ENCODE peak calls at places on chromosomes 4 and X, in four cellular contexts. One of them, this sample, is unnamed.

GRCh38 chrX:112163916-112164315 is 81.3 kb upstream of the TRPC5 start:
- DNase-seq in body of pancreas: no peak
- DNase-seq in ovary: no peak
- DNase-seq in activated B cell treated with CpG ODN at 0.5 μM for 24 hours: no peak
- DNase-seq in this sample: no peak

GRCh38 chr4:177726111-177726510 is 283.9 kb upstream of the AGA start:
- DNase-seq in body of pancreas: no peak
- DNase-seq in ovary: no peak
- DNase-seq in activated B cell treated with CpG ODN at 0.5 μM for 24 hours: no peak
- DNase-seq in this sample: no peak

GRCh38 chrX:129700536-129700935 is 38.2 kb upstream of the XPNPEP2 start:
- DNase-seq in body of pancreas: no peak
- DNase-seq in ovary: no peak
- DNase-seq in activated B cell treated with CpG ODN at 0.5 μM for 24 hours: no peak
- DNase-seq in this sample: no peak

GRCh38 chr4:1500231-1500965 is 94.2 kb upstream of the NKX1-1 start:
- DNase-seq in body of pancreas: peak
- DNase-seq in ovary: no peak
- DNase-seq in activated B cell treated with CpG ODN at 0.5 μM for 24 hours: peak
- DNase-seq in this sample: peak

GRCh38 chrX:8988456-8988855 is 45.5 kb downstream of the FAM9B start:
- DNase-seq in body of pancreas: no peak
- DNase-seq in ovary: peak
- DNase-seq in activated B cell treated with CpG ODN at 0.5 μM for 24 hours: no peak
- DNase-seq in this sample: no peak

GRCh38 chr4:48483777-48484493 is 792 bp downstream of the SLC10A4 start:
- DNase-seq in body of pancreas: no peak
- DNase-seq in ovary: no peak
- DNase-seq in activated B cell treated with CpG ODN at 0.5 μM for 24 hours: peak
- DNase-seq in this sample: peak

GRCh38 chr4:3250438-3250955 is 1.5 kb downstream of the MSANTD1 start:
- DNase-seq in body of pancreas: peak
- DNase-seq in ovary: peak
- DNase-seq in activated B cell treated with CpG ODN at 0.5 μM for 24 hours: no peak
- DNase-seq in this sample: peak

GRCh38 chrX:13430136-13430827 is 110.4 kb upstream of the ATXN3L start:
- DNase-seq in body of pancreas: no peak
- DNase-seq in ovary: no peak
- DNase-seq in activated B cell treated with CpG ODN at 0.5 μM for 24 hours: no peak
- DNase-seq in this sample: no peak

GRCh38 chrX:152814048-152814447 is 16.5 kb downstream of the CETN2 start:
- DNase-seq in body of pancreas: no peak
- DNase-seq in ovary: no peak
- DNase-seq in activated B cell treated with CpG ODN at 0.5 μM for 24 hours: no peak
- DNase-seq in this sample: no peak

GRCh38 chrX:63128509-63128908 is 222.6 kb downstream of the SPIN4 start:
- DNase-seq in body of pancreas: peak
- DNase-seq in ovary: no peak
- DNase-seq in activated B cell treated with CpG ODN at 0.5 μM for 24 hours: no peak
- DNase-seq in this sample: no peak
- TF ChIP-seq CTCF in body of pancreas: peak
- TF ChIP-seq CTCF in ovary: no peak
- TF ChIP-seq CTCF in activated B cell treated with CpG ODN at 0.5 μM for 24 hours: no peak
- TF ChIP-seq CTCF in this sample: peak

GRCh38 chr4:153532636-153533035 is 66.5 kb downstream of the TMEM131L start:
- DNase-seq in body of pancreas: no peak
- DNase-seq in ovary: no peak
- DNase-seq in activated B cell treated with CpG ODN at 0.5 μM for 24 hours: no peak
- DNase-seq in this sample: no peak

GRCh38 chr4:153529646-153530045 is 63.5 kb downstream of the TMEM131L start:
- DNase-seq in body of pancreas: no peak
- DNase-seq in ovary: no peak
- DNase-seq in activated B cell treated with CpG ODN at 0.5 μM for 24 hours: no peak
- DNase-seq in this sample: no peak

GRCh38 chr4:153530284-153530995 is 64.3 kb downstream of the TMEM131L start:
- DNase-seq in body of pancreas: no peak
- DNase-seq in ovary: no peak
- DNase-seq in activated B cell treated with CpG ODN at 0.5 μM for 24 hours: no peak
- DNase-seq in this sample: no peak

GRCh38 chr4:153532227-153532626 is 66.1 kb downstream of the TMEM131L start:
- DNase-seq in body of pancreas: no peak
- DNase-seq in ovary: no peak
- DNase-seq in activated B cell treated with CpG ODN at 0.5 μM for 24 hours: no peak
- DNase-seq in this sample: no peak

DNA sequence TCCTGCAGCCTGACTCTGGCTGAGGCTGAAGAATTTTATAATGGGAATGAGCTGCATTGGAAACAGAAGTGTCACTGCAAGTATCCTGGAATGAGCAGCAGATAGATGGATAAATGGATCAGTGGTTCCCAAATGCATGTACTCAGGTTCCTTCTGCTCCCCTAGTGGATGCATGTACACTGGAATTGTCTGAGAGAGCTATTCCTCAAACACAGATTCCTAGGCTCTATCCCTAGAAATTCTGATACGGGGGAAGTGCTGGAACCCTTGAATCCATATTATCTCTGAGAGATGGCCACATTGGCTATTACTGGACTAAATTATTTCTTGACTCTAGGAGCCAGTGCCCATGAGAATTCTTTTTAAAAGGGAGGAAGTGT is 64.8 kb downstream of the TMEM131L start:
- DNase-seq in body of pancreas: no peak
- DNase-seq in ovary: no peak
- DNase-seq in activated B cell treated with CpG ODN at 0.5 μM for 24 hours: no peak
- DNase-seq in this sample: no peak
- TF ChIP-seq CTCF in body of pancreas: no peak
- TF ChIP-seq CTCF in ovary: no peak
- TF ChIP-seq CTCF in activated B cell treated with CpG ODN at 0.5 μM for 24 hours: no peak
- TF ChIP-seq CTCF in this sample: no peak

GRCh38 chr4:88382621-88383020 is 4.0 kb downstream of the HERC6 start:
- DNase-seq in body of pancreas: no peak
- DNase-seq in ovary: no peak
- DNase-seq in activated B cell treated with CpG ODN at 0.5 μM for 24 hours: no peak
- DNase-seq in this sample: no peak

DNA sequence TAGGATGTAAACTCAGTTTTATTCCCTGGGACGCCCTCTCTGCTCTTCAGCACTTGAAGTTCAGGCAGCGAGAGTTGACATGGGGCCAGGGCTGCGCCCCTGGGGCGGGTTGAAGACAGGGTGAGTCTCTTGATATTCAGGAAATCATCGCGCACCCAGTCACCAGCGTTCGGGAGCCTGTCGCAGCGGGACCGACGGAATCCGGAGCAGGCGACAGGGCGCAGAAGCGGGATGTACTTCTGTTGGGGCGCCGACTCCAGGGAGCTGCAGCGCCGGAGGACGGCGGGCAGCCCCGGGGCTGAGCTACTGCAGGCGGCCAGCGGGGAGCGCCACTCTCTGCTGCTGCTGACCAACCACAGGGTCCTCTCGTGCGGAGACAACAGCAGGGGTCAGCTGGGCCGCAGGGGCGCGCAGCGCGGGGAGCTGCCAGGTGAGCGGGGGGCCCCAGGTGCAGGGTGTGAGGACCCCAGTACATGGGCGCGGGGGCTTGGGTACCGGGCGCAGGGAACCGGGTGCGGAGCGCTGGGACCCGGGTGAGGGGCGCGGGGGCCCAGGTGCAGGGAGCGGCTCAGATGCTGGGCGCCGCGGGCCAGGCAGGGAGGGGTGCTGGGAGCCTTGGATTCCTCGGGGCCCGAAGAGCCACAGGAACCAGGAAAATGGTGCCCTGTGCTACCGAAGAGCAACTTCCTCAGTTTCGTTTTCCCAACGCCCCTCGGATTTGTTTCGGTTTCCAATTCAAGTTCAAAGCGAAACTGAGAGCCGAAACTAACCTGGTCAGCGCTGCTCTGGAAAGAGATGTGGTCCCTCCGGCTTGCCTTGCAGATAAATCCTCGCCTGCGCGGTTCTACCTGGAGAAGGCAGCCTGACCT is at the start of gene HERC6:
- DNase-seq in body of pancreas: peak
- DNase-seq in ovary: peak
- DNase-seq in activated B cell treated with CpG ODN at 0.5 μM for 24 hours: peak
- DNase-seq in this sample: peak
- TF ChIP-seq CTCF in body of pancreas: peak
- TF ChIP-seq CTCF in ovary: peak
- TF ChIP-seq CTCF in activated B cell treated with CpG ODN at 0.5 μM for 24 hours: no peak
- TF ChIP-seq CTCF in this sample: peak

GRCh38 chr4:18075823-18076433 is 54.4 kb upstream of the LCORL start:
- DNase-seq in body of pancreas: peak
- DNase-seq in ovary: peak
- DNase-seq in activated B cell treated with CpG ODN at 0.5 μM for 24 hours: no peak
- DNase-seq in this sample: no peak
- TF ChIP-seq CTCF in body of pancreas: no peak
- TF ChIP-seq CTCF in ovary: no peak
- TF ChIP-seq CTCF in activated B cell treated with CpG ODN at 0.5 μM for 24 hours: no peak
- TF ChIP-seq CTCF in this sample: peak

GRCh38 chrX:45781901-45782553 is 581.4 kb upstream of the DIPK2B start:
- DNase-seq in body of pancreas: no peak
- DNase-seq in ovary: no peak
- DNase-seq in activated B cell treated with CpG ODN at 0.5 μM for 24 hours: no peak
- DNase-seq in this sample: no peak
- TF ChIP-seq CTCF in body of pancreas: no peak
- TF ChIP-seq CTCF in ovary: no peak
- TF ChIP-seq CTCF in activated B cell treated with CpG ODN at 0.5 μM for 24 hours: no peak
- TF ChIP-seq CTCF in this sample: no peak

DNA sequence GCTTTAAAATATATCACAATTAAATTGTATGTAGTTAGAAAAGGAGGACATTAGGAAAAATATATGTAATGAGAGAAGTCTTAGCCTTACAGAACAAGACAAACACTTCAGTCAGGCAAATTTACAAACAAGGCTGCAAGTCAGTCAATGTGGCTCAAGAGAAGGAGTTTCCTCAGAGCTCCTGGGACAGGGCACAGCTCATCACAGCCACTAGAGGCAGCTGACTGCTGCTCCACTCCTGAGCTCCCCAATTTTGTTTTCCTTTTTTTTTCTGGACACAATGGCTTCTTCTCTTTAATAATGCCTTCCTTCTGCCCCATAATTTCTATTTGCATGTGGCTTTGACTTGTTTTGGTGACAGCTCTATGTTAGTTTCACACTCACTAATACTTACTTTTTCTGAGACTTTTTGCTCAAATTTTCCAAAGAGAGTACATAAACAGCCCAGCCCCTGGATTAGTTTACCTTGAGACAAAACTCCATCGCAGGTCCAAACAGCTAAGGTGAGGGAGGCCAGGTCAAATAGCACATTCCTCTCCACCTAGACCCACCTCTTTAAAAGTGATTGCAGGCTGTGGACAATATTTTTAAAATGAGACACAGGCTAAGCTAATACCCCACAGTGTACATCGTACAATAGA is 850.4 kb upstream of the FRG1 start:
- DNase-seq in body of pancreas: no peak
- DNase-seq in ovary: no peak
- DNase-seq in activated B cell treated with CpG ODN at 0.5 μM for 24 hours: no peak
- DNase-seq in this sample: no peak
- TF ChIP-seq CTCF in body of pancreas: peak
- TF ChIP-seq CTCF in ovary: no peak
- TF ChIP-seq CTCF in activated B cell treated with CpG ODN at 0.5 μM for 24 hours: no peak
- TF ChIP-seq CTCF in this sample: no peak

GRCh38 chr4:77052352-77052751 is 23.4 kb downstream of the CCNI start:
- DNase-seq in body of pancreas: peak
- DNase-seq in ovary: peak
- DNase-seq in activated B cell treated with CpG ODN at 0.5 μM for 24 hours: peak
- DNase-seq in this sample: no peak
- TF ChIP-seq CTCF in body of pancreas: peak
- TF ChIP-seq CTCF in ovary: no peak
- TF ChIP-seq CTCF in activated B cell treated with CpG ODN at 0.5 μM for 24 hours: no peak
- TF ChIP-seq CTCF in this sample: peak

GRCh38 chrX:71622347-71623104 is 4.2 kb upstream of the CXCR3 start:
- DNase-seq in body of pancreas: peak
- DNase-seq in ovary: peak
- DNase-seq in activated B cell treated with CpG ODN at 0.5 μM for 24 hours: peak
- DNase-seq in this sample: no peak
- TF ChIP-seq CTCF in body of pancreas: no peak
- TF ChIP-seq CTCF in ovary: no peak
- TF ChIP-seq CTCF in activated B cell treated with CpG ODN at 0.5 μM for 24 hours: no peak
- TF ChIP-seq CTCF in this sample: no peak

DNA sequence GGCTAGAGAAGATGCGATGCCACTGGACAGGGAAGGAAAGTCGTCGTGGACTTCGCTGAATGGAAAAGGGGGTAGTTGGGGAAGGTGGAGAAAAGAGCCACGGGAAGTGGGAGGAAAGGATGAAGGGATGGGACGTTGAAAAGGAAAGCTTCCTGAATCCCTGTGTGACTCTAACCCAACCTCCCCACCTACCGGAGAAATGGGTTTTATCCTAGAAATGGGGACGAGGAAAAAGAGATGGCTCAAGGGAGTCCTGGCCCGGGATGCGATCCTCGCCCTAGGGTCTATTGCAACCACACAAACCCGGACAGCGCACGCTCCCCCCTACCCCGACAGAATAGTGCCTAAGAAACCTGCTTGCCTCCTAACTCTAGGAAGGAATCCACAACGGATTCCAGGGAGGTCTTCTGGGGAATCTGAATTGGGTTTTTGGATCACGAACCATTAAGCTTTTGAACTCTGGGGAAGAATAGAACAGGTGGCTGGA is 738 bp upstream of the TSPAN5 start:
- DNase-seq in body of pancreas: no peak
- DNase-seq in ovary: no peak
- DNase-seq in activated B cell treated with CpG ODN at 0.5 μM for 24 hours: no peak
- DNase-seq in this sample: no peak
- TF ChIP-seq CTCF in body of pancreas: no peak
- TF ChIP-seq CTCF in ovary: no peak
- TF ChIP-seq CTCF in activated B cell treated with CpG ODN at 0.5 μM for 24 hours: no peak
- TF ChIP-seq CTCF in this sample: no peak

GRCh38 chrX:44943007-44943406 is 70.0 kb downstream of the KDM6A start:
- DNase-seq in body of pancreas: no peak
- DNase-seq in ovary: no peak
- DNase-seq in activated B cell treated with CpG ODN at 0.5 μM for 24 hours: no peak
- DNase-seq in this sample: no peak

GRCh38 chrX:44947995-44948394 is 75.0 kb downstream of the KDM6A start:
- DNase-seq in body of pancreas: no peak
- DNase-seq in ovary: no peak
- DNase-seq in activated B cell treated with CpG ODN at 0.5 μM for 24 hours: no peak
- DNase-seq in this sample: no peak

GRCh38 chrX:44944894-44945293 is 71.9 kb downstream of the KDM6A start:
- DNase-seq in body of pancreas: no peak
- DNase-seq in ovary: no peak
- DNase-seq in activated B cell treated with CpG ODN at 0.5 μM for 24 hours: no peak
- DNase-seq in this sample: no peak

GRCh38 chrX:44946771-44947170 is 73.8 kb downstream of the KDM6A start:
- DNase-seq in body of pancreas: no peak
- DNase-seq in ovary: no peak
- DNase-seq in activated B cell treated with CpG ODN at 0.5 μM for 24 hours: no peak
- DNase-seq in this sample: no peak

DNA sequence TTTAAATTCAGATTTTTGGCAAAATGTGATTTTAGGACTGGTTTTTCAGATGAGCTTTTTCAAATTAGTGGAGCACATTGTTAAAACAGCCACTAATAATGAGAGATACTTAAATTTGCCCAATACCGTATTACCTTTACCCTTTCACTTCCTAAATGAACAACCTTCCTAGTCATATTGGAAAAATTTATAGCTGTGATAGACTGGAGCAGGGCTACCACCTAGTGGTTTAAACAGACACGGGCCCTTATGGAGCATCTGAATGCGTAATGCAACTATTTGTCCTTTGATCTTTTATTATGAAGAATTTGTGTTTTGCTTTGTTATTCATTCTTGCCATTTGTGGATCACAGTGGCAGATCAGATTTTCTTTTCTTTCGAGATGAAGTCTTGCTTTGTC is 72.7 kb downstream of the KDM6A start:
- DNase-seq in body of pancreas: no peak
- DNase-seq in ovary: no peak
- DNase-seq in activated B cell treated with CpG ODN at 0.5 μM for 24 hours: no peak
- DNase-seq in this sample: no peak
- TF ChIP-seq CTCF in body of pancreas: no peak
- TF ChIP-seq CTCF in ovary: no peak
- TF ChIP-seq CTCF in activated B cell treated with CpG ODN at 0.5 μM for 24 hours: no peak
- TF ChIP-seq CTCF in this sample: peak